ENCODE peak calls at places on chromosome 22, in ten cellular contexts. H is epithelial cell of esophagus, W is dorsolateral prefrontal cortex, Z is bronchial epithelial cell, R is hepatocyte, E is lower lobe of right lung, V is mammary epithelial cell, U is endothelial cell of umbilical vein, Q is suprapubic skin, I is cardiac muscle cell. X is an unnamed sample.

GRCh38 chr22:36546092-36546804 is 17.3 kb upstream of the EIF3D start:
- DNase-seq in R (peak), V (no peak), H (peak), W (no peak), Q (no peak), U (peak), I (peak), Z (peak), E (no peak), X (peak)

GRCh38 chr22:43477151-43477725 is 65.4 kb downstream of the MPPED1 start:
- DNase-seq in V (no peak), Z (no peak), E (no peak), I (no peak), H (no peak), Q (no peak), R (no peak), U (no peak), W (no peak), X (no peak)

GRCh38 chr22:44536411-44536810 is 38.4 kb upstream of the RTL6 start:
- DNase-seq in R (no peak), Q (peak), V (no peak), E (no peak), U (no peak), W (no peak), Z (no peak), H (no peak), I (no peak), X (no peak)

GRCh38 chr22:32106930-32107329 is 52.2 kb downstream of the C22orf42 start:
- DNase-seq in H (peak), E (no peak), R (peak), U (no peak), W (no peak), V (peak), I (peak), Z (peak), Q (no peak), X (peak)

GRCh38 chr22:47160781-47161520 is 398.5 kb downstream of the TBC1D22A start:
- DNase-seq in H (no peak), V (no peak), E (peak), I (no peak), Z (no peak), U (no peak), W (no peak), Q (peak), R (no peak), X (no peak)

GRCh38 chr22:44026630-44027511 is 2.8 kb downstream of the PARVB start:
- DNase-seq in V (no peak), R (no peak), H (no peak), E (peak), Z (no peak), U (peak), Q (peak), I (peak), W (peak), X (peak)

GRCh38 chr22:27885977-27886842 is 32.8 kb downstream of the PITPNB start:
- DNase-seq in Q (no peak), I (peak), E (no peak), H (peak), W (peak), Z (peak), U (peak), R (peak), V (peak), X (peak)

GRCh38 chr22:49255741-49256318 is 571.8 kb downstream of the BRD1 start:
- DNase-seq in R (no peak), U (no peak), I (no peak), V (no peak), H (no peak), W (no peak), E (no peak), Q (no peak), Z (no peak), X (no peak)

GRCh38 chr22:35952576-35952975 is 76.0 kb downstream of the RBFOX2 start:
- DNase-seq in U (no peak), H (no peak), Q (no peak), R (no peak), E (no peak), W (no peak), Z (no peak), V (no peak), I (no peak), X (no peak)

GRCh38 chr22:19206287-19206686 is 27.8 kb upstream of the SLC25A1 start:
- DNase-seq in H (no peak), W (no peak), R (no peak), Z (no peak), I (no peak), U (no peak), V (no peak), E (no peak), Q (no peak), X (no peak)

GRCh38 chr22:25186140-25186539 is 13.5 kb upstream of the CRYBB3 start:
- DNase-seq in Z (no peak), I (no peak), E (no peak), Q (no peak), H (no peak), V (no peak), R (no peak), U (no peak), W (no peak), X (no peak)

GRCh38 chr22:48577014-48577690 is 1250.5 kb downstream of the BRD1 start:
- DNase-seq in R (peak), W (peak), V (no peak), H (no peak), Q (no peak), E (peak), I (no peak), U (no peak), Z (no peak), X (no peak)

GRCh38 chr22:17970205-17970708 is 54.1 kb downstream of the MICAL3 start:
- DNase-seq in U (no peak), W (no peak), V (no peak), Q (no peak), H (no peak), E (no peak), Z (no peak), I (peak), R (no peak), X (peak)

GRCh38 chr22:18975434-18976196 is 39.5 kb upstream of the PRODH start:
- DNase-seq in R (no peak), E (peak), I (no peak), H (no peak), W (no peak), V (no peak), U (no peak), Q (no peak), Z (no peak), X (no peak)

GRCh38 chr22:47023871-47024270 is 261.4 kb downstream of the TBC1D22A start:
- DNase-seq in W (no peak), Z (no peak), E (no peak), Q (peak), H (no peak), I (no peak), R (no peak), V (no peak), U (no peak), X (no peak)

GRCh38 chr22:32103648-32104326 is 55.3 kb downstream of the C22orf42 start:
- DNase-seq in V (no peak), W (no peak), H (peak), E (no peak), Q (no peak), U (no peak), Z (peak), I (peak), R (no peak), X (peak)

GRCh38 chr22:35900483-35901168 is 128.0 kb downstream of the RBFOX2 start:
- DNase-seq in I (peak), U (peak), Z (peak), E (no peak), V (peak), H (peak), Q (no peak), W (no peak), R (no peak), X (peak)

GRCh38 chr22:28951969-28952521 is 68.7 kb downstream of the ZNRF3 start:
- DNase-seq in R (peak), E (no peak), V (no peak), W (no peak), U (no peak), Z (no peak), I (peak), Q (no peak), H (no peak), X (peak)

GRCh38 chr22:25193548-25193947 is 6.1 kb upstream of the CRYBB3 start:
- DNase-seq in E (no peak), W (no peak), V (no peak), H (no peak), R (peak), Z (no peak), U (no peak), I (peak), Q (no peak), X (peak)

GRCh38 chr22:33274214-33274828 is 216.1 kb upstream of the SYN3 start:
- DNase-seq in I (peak), W (no peak), R (no peak), E (no peak), Z (no peak), Q (no peak), V (peak), U (no peak), H (no peak), X (peak)

GRCh38 chr22:23183107-23183698 is 2.9 kb downstream of the BCR start:
- DNase-seq in V (peak), R (peak), U (peak), E (peak), Z (peak), Q (no peak), W (peak), H (peak), I (peak), X (peak)

GRCh38 chr22:19688301-19689290 is 25.7 kb upstream of the SEPTIN5 start:
- DNase-seq in I (no peak), E (no peak), H (no peak), R (no peak), Q (no peak), V (no peak), U (no peak), Z (no peak), W (no peak), X (no peak)

GRCh38 chr22:26568207-26568706 is 21.7 kb downstream of the TPST2 start:
- DNase-seq in Q (no peak), I (no peak), E (no peak), Z (peak), H (peak), U (peak), R (peak), V (peak), W (no peak), X (peak)

DNA sequence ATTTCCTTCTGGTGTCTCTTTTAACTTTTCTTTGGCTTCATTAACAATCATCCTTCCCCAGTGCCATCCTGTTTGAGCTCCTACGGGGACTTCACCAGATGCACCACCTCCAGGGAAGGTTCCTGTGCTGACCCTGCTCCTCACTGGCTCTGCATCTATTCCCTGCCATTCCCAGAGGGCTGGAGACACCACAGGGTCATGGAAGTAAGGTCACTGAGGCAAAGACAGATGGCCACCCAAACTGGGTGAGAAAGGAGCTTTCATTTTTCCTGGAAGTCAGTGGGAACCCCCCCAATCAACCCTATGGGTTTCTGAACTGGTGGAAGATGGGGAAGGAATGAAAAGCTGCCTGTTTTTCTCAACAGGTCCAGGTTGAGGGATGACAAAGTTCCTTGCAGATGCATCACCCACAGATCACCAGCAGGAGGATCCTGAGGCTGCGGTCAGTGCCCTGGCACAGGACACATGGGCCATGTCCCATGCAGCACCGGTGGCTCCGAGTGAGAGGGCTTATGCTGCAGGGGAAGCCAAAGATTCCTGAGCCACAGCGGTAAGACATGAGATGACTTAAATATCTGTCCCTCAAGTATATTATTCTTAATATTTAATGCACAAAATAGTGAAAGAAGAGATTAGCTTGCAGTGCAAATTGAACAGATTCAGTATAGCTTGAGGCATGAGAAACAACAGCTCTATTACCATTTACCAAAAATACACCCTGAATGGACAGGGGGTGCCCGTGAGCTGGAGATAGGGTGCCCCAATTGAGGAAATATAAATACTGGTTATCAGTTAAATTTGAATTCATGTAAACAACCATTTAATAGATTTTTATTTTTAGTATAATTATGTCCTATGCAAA is 73.0 kb upstream of the VPREB1 start:
- DNase-seq in E (no peak), Q (no peak), I (peak), V (peak), U (no peak), H (peak), R (peak), Z (peak), W (no peak), X (peak)
- TF ChIP-seq CTCF in E (no peak), Q (no peak), I (peak), V (peak), U (peak), H (peak), R (no peak), Z (peak), W (no peak), X (peak)

GRCh38 chr22:30705710-30706651 is 11.3 kb downstream of the OSBP2 start:
- DNase-seq in H (no peak), E (no peak), Z (peak), V (no peak), U (no peak), W (peak), Q (no peak), I (no peak), R (no peak), X (peak)
- H3K4me3 ChIP-seq in H (no peak), E (no peak), Z (no peak), V (no peak), U (no peak), W (no peak), Q (no peak), I (no peak), R (no peak), X (no peak)

GRCh38 chr22:21984793-21985192 is 2.2 kb upstream of the TOP3B start:
- DNase-seq in I (peak), E (no peak), R (peak), W (no peak), V (peak), U (peak), Z (peak), H (peak), Q (no peak), X (peak)
- TF ChIP-seq CTCF in I (peak), E (peak), R (peak), W (no peak), V (peak), U (peak), Z (peak), H (peak), Q (no peak), X (peak)

GRCh38 chr22:38335077-38335476 is 17.8 kb upstream of the CSNK1E start:
- DNase-seq in V (peak), R (no peak), Q (no peak), Z (peak), I (no peak), W (no peak), U (no peak), E (no peak), H (peak), X (no peak)
- H3K4me3 ChIP-seq in V (no peak), R (no peak), Q (no peak), Z (no peak), I (no peak), W (no peak), U (no peak), E (no peak), H (no peak), X (no peak)

GRCh38 chr22:39959640-39960447 is at the start of gene TMA7B:
- DNase-seq in V (peak), E (no peak), H (peak), W (peak), Q (no peak), R (peak), U (peak), I (peak), Z (peak), X (peak)
- TF ChIP-seq CTCF in V (peak), E (peak), H (peak), W (no peak), Q (no peak), R (peak), U (peak), I (peak), Z (peak), X (peak)

GRCh38 chr22:45867118-45867905 is 109.7 kb downstream of the WNT7B start:
- DNase-seq in Q (peak), R (peak), E (peak), V (no peak), H (no peak), U (no peak), W (no peak), Z (no peak), I (peak), X (peak)
- H3K4me3 ChIP-seq in Q (peak), R (peak), E (peak), V (peak), H (no peak), U (no peak), W (peak), Z (peak), I (peak), X (no peak)

GRCh38 chr22:21917206-21917958 is 35.3 kb downstream of the PPM1F start:
- DNase-seq in V (no peak), U (no peak), E (peak), I (peak), H (no peak), Q (no peak), R (no peak), Z (no peak), W (no peak), X (peak)
- TF ChIP-seq CTCF in V (no peak), U (no peak), E (no peak), I (no peak), H (no peak), Q (no peak), R (no peak), Z (no peak), W (no peak), X (no peak)

DNA sequence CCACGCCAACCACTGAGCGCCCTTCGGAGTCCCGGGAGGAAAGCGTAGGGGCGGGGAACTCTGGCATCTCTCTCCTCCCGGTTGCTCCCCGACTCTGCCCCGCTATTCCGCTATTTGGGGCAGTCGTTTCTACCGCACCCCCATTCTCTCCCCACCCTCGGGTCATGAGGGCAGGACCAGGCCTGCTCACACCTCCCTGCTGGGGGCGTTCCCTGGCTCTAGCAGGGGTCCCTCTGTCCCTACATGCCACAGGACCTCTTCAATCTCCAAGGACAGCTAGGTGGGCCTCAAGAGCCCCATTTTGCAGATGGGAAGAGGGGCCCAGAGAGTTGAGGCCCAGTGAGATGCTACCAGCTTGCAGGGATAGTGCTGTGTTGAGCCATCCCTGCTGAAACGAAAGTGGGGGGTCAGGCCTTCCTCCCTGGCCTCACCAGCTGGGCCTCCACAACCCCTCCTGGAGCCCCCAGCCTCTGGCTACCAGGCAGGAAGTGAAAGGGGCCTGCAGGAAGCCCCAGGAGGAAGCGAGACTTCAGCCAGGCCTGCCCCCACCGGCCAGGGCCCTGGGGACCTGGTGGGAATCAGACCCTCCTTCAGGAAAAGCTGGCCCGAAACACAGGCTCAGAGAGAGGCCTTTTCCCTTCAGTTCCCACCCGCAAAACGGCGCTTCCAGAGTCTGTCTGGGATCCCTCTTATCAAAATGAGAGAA is 5.5 kb upstream of the SHISA8 start:
- DNase-seq in V (no peak), Q (no peak), Z (no peak), I (no peak), R (no peak), W (no peak), H (no peak), E (no peak), U (no peak), X (no peak)
- H3K4me3 ChIP-seq in V (no peak), Q (peak), Z (peak), I (no peak), R (no peak), W (peak), H (no peak), E (peak), U (no peak), X (no peak)